ENCODE peak calls at places on chromosome 1, in ten cellular contexts. A, L, K, N, P, F, T, Y, Q and J are unnamed samples.

GRCh38 chr1:154736840-154737239 is 128.9 kb upstream of the ADAR start:
- DNase-seq in A (no peak), L (peak; percentile 19), K (no peak), N (no peak), P (no peak), F (no peak), T (no peak), Y (no peak), Q (no peak), J (no peak)

GRCh38 chr1:156468693-156469345 is 31.8 kb downstream of the MEF2D start:
- DNase-seq in A (no peak), L (no peak), K (no peak), N (no peak), P (no peak), F (no peak), T (no peak), Y (no peak), Q (no peak), J (no peak)

GRCh38 chr1:1079408-1080121 is 5.5 kb upstream of the RNF223 start:
- DNase-seq in A (no peak), L (peak; percentile 27), K (peak; percentile 81), N (peak; percentile 77), P (peak; percentile 59), F (peak; percentile 77), T (peak; percentile 74), Y (peak; percentile 70), Q (peak; percentile 92), J (peak; percentile 90)

GRCh38 chr1:77322061-77322900 is 40.5 kb downstream of the AK5 start:
- DNase-seq in A (no peak), L (no peak), K (no peak), N (peak; percentile 55), P (peak; percentile 14), F (no peak), T (no peak), Y (no peak), Q (no peak), J (no peak)

GRCh38 chr1:160357286-160358002 is 9.4 kb upstream of the NHLH1 start:
- DNase-seq in A (no peak), L (no peak), K (no peak), N (no peak), P (no peak), F (no peak), T (no peak), Y (no peak), Q (no peak), J (no peak)

GRCh38 chr1:199723557-199723956 is 304.0 kb upstream of the NR5A2 start:
- DNase-seq in A (no peak), L (no peak), K (no peak), N (no peak), P (peak; percentile 22), F (no peak), T (no peak), Y (no peak), Q (no peak), J (no peak)

GRCh38 chr1:104468282-104468681 is 718.6 kb downstream of the AMY1C start:
- DNase-seq in A (no peak), L (no peak), K (peak; percentile 14), N (no peak), P (no peak), F (no peak), T (no peak), Y (no peak), Q (no peak), J (no peak)

GRCh38 chr1:206933333-206933945 is 11.7 kb upstream of the FCMR start:
- DNase-seq in A (no peak), L (peak; percentile 54), K (no peak), N (peak; percentile 86), P (peak; percentile 11), F (peak; percentile 57), T (no peak), Y (peak; percentile 69), Q (no peak), J (peak; percentile 57)

GRCh38 chr1:234484218-234484617 is 5.2 kb upstream of the TARBP1 start:
- DNase-seq in A (no peak), L (no peak), K (no peak), N (no peak), P (no peak), F (no peak), T (no peak), Y (no peak), Q (no peak), J (no peak)

GRCh38 chr1:234486858-234487830 is 8.2 kb upstream of the TARBP1 start:
- DNase-seq in A (peak; percentile 69), L (peak; percentile 60), K (no peak), N (no peak), P (peak; percentile 84), F (peak; percentile 38), T (no peak), Y (peak; percentile 35), Q (peak; percentile 48), J (no peak)

GRCh38 chr1:234481771-234482170 is 2.8 kb upstream of the TARBP1 start:
- DNase-seq in A (no peak), L (no peak), K (no peak), N (no peak), P (no peak), F (no peak), T (no peak), Y (no peak), Q (no peak), J (no peak)

GRCh38 chr1:234488054-234488953 is 9.3 kb upstream of the TARBP1 start:
- DNase-seq in A (no peak), L (no peak), K (no peak), N (no peak), P (no peak), F (no peak), T (no peak), Y (no peak), Q (no peak), J (no peak)

DNA sequence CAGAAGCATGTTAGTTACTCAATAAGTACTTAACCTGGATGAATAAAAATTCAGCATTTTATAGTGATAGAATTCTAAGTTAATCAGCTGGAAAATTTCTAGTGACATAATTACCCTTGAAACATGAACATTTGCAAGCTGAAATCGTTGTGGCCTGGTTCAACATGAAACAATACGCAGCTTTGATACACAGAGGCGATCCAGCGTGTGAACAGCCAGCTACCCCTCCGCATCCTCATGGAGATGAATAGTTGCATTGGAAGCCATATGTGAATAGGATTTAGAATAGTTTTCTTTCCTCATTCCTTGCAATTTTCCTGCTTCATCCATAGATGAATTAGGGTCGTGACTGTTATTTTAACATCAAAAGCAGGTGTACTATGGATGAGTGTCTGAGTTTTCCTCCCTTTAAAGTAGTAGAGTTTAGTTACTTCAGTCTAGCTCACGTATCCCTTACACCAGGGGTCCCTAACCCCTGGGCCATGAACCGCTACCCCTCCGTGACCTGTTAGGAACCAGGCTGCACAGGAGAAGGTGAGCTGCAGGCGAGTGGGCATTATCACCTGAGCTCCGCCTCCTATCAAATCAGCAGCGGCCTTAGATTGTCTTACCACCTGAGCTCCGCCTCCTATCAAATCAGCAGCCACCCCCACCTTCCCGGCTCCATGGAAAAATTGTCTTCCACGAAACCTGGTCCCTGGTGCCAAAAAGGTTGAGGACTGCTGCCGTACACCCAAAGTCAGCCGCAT is 6.2 kb upstream of the TARBP1 start:
- DNase-seq in A (no peak), L (no peak), K (no peak), N (peak; percentile 64), P (no peak), F (no peak), T (no peak), Y (no peak), Q (no peak), J (no peak)
- TF ChIP-seq POLR2AphosphoS5 in A (no peak), L (no peak), K (no peak), N (peak; percentile 66), P (no peak), F (no peak), T (no peak), Y (no peak), Q (no peak), J (no peak)

GRCh38 chr1:182383037-182383661 is 8.4 kb downstream of the GLUL start:
- DNase-seq in A (no peak), L (no peak), K (no peak), N (no peak), P (no peak), F (no peak), T (no peak), Y (no peak), Q (no peak), J (no peak)
- TF ChIP-seq POLR2AphosphoS5 in A (no peak), L (peak; percentile 69), K (peak; percentile 19), N (no peak), P (no peak), F (peak; percentile 75), T (no peak), Y (peak; percentile 5), Q (peak; percentile 23), J (peak; percentile 72)

GRCh38 chr1:26353210-26353859 is 595 bp downstream of the CRYBG2 start:
- DNase-seq in A (no peak), L (no peak), K (no peak), N (no peak), P (no peak), F (no peak), T (no peak), Y (no peak), Q (no peak), J (no peak)

GRCh38 chr1:26350343-26350700 is 3.6 kb downstream of the CRYBG2 start:
- DNase-seq in A (no peak), L (no peak), K (no peak), N (no peak), P (no peak), F (no peak), T (no peak), Y (no peak), Q (no peak), J (no peak)

GRCh38 chr1:26352338-26352679 is 1.6 kb downstream of the CRYBG2 start:
- DNase-seq in A (no peak), L (no peak), K (no peak), N (no peak), P (no peak), F (no peak), T (no peak), Y (no peak), Q (no peak), J (no peak)

GRCh38 chr1:26350701-26351590 is 3.0 kb downstream of the CRYBG2 start:
- DNase-seq in A (no peak), L (no peak), K (no peak), N (peak; percentile 38), P (peak; percentile 72), F (no peak), T (no peak), Y (peak; percentile 63), Q (no peak), J (no peak)

DNA sequence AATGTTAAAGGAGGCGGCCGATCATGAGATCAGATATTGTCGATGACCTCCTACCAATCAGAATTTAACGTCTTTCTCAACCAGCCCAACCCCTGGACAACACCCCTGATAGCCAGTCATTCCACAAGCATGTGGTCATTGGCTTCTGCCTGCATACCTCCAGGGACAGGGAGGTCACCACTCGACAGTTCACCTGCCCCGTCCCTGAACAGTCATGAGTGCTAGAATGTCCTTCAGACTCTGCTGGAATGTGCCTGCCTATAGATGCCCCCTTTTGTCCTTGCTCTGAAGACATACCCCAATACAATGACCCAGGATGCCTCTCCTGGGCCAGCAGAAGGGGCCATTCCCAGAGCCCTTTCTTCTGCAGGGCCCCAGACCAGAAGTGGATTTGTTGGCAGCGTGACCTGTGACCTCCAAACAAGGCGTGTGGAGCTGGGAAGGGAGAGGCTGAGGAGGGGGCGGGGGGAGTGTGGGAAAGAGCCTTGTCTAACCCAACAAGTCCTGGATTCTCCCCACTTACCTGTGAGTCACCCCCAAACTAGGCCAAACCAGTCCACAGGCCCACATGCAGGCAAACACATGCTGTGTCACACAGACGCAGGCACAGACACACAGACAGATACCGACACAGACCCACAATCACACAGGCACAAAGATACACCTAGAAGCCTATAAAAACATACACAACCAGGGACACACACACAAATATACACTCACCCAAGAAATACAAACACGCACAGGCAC is 2.2 kb downstream of the CRYBG2 start:
- DNase-seq in A (no peak), L (no peak), K (no peak), N (no peak), P (no peak), F (no peak), T (no peak), Y (peak; percentile 35), Q (no peak), J (no peak)
- TF ChIP-seq POLR2AphosphoS5 in A (no peak), L (no peak), K (no peak), N (no peak), P (no peak), F (no peak), T (no peak), Y (peak; percentile 43), Q (no peak), J (no peak)

GRCh38 chr1:39633422-39633821 is 6.0 kb downstream of the HEYL start:
- DNase-seq in A (no peak), L (no peak), K (no peak), N (no peak), P (no peak), F (no peak), T (no peak), Y (no peak), Q (no peak), J (no peak)
- TF ChIP-seq POLR2AphosphoS5 in A (no peak), L (no peak), K (no peak), N (no peak), P (no peak), F (no peak), T (no peak), Y (no peak), Q (no peak), J (no peak)